ENCODE peak calls at places on chromosomes 12 and 14, in four cellular contexts. Q is K562, V is GM12878, O is HepG2. B is an unnamed sample.

GRCh38 chr14:94823556-94824341 is 53.8 kb upstream of the GSC start:
- DNase-seq in Q (peak; percentile 10), V (no peak), O (peak; percentile 65), B (no peak)

GRCh38 chr12:5022465-5023061 is 21.1 kb upstream of the KCNA5 start:
- DNase-seq in V (no peak), O (peak; percentile 28), Q (peak; percentile 67), B (peak; percentile 67)

GRCh38 chr14:95915326-95915725 is 38.7 kb downstream of the TUNAR start:
- DNase-seq in Q (no peak), O (no peak), V (no peak), B (peak; percentile 53)

GRCh38 chr12:129762436-129762835 is 141.4 kb downstream of the TMEM132D start:
- DNase-seq in O (no peak), V (no peak), Q (no peak), B (no peak)

GRCh38 chr12:88579572-88579940 is 715 bp downstream of the KITLG start:
- DNase-seq in O (no peak), Q (no peak), V (no peak), B (peak; percentile 18)

GRCh38 chr14:74356892-74357575 is 8.8 kb downstream of the VRTN start:
- DNase-seq in V (no peak), Q (no peak), O (no peak), B (no peak)

GRCh38 chr14:92693998-92694780 is 54.2 kb downstream of the LGMN start:
- DNase-seq in V (no peak), O (peak; percentile 88), Q (no peak), B (no peak)

GRCh38 chr14:95774265-95775160 is 60.6 kb upstream of the TCL1A start:
- DNase-seq in V (peak; percentile 16), O (peak; percentile 41), Q (peak; percentile 63), B (peak; percentile 76)

GRCh38 chr12:91990525-91990924 is 155.1 kb downstream of the BTG1 start:
- DNase-seq in O (no peak), V (no peak), Q (no peak), B (no peak)

GRCh38 chr12:116601524-116601923 is 42.3 kb downstream of the MAP1LC3B2 start:
- DNase-seq in Q (no peak), O (no peak), V (no peak), B (no peak)

GRCh38 chr12:113134521-113134951 is 1.0 kb downstream of the RASAL1 start:
- DNase-seq in V (no peak), Q (no peak), O (no peak), B (no peak)

GRCh38 chr14:103284574-103285467 is 49.2 kb upstream of the EIF5 start:
- DNase-seq in Q (no peak), V (no peak), O (peak; percentile 32), B (no peak)

GRCh38 chr12:97167598-97167997 is 260.5 kb downstream of the NEDD1 start:
- DNase-seq in Q (no peak), O (no peak), V (no peak), B (no peak)

GRCh38 chr14:68466491-68466977 is 326.3 kb downstream of the ZFP36L1 start:
- DNase-seq in Q (no peak), O (peak; percentile 63), V (no peak), B (no peak)

GRCh38 chr12:123912415-123913385 is 59.9 kb downstream of the CCDC92 start:
- DNase-seq in Q (no peak), V (no peak), O (peak; percentile 40), B (no peak)

GRCh38 chr14:89915114-89915878 is 39.2 kb downstream of the EFCAB11 start:
- DNase-seq in O (peak; percentile 59), V (peak; percentile 25), Q (peak; percentile 56), B (peak; percentile 67)

GRCh38 chr14:65168840-65169239 is 66.5 kb upstream of the MAX start:
- DNase-seq in O (no peak), Q (no peak), V (no peak), B (no peak)

GRCh38 chr12:38911611-38912010 is 6.2 kb upstream of the CPNE8 start:
- DNase-seq in O (no peak), V (no peak), Q (no peak), B (no peak)

GRCh38 chr14:96783306-96784224 is 13.6 kb upstream of the VRK1 start:
- DNase-seq in V (no peak), O (no peak), Q (no peak), B (no peak)

GRCh38 chr12:72368719-72369505 is 96.7 kb downstream of the TRHDE start:
- DNase-seq in O (peak; percentile 0), V (no peak), Q (no peak), B (no peak)

GRCh38 chr12:95966287-95966870 is 23.2 kb downstream of the AMDHD1 start:
- DNase-seq in Q (no peak), O (peak; percentile 87), V (no peak), B (no peak)

GRCh38 chr14:104693482-104694431 is 4.3 kb downstream of the INF2 start:
- DNase-seq in O (no peak), Q (no peak), V (no peak), B (no peak)

GRCh38 chr12:106227641-106228319 is 20.0 kb downstream of the CKAP4 start:
- DNase-seq in Q (no peak), V (no peak), O (peak; percentile 47), B (no peak)

GRCh38 chr12:121942145-121942718 is 23.8 kb downstream of the CFAP251 start:
- DNase-seq in Q (no peak), V (no peak), O (no peak), B (no peak)

GRCh38 chr14:89252887-89253532 is 164.0 kb downstream of the FOXN3 start:
- DNase-seq in O (no peak), V (no peak), Q (no peak), B (peak; percentile 23)

GRCh38 chr12:58346032-58346632 is 404.8 kb downstream of the ATP23 start:
- DNase-seq in V (no peak), Q (peak; percentile 49), O (peak; percentile 4), B (no peak)

GRCh38 chr12:75260316-75260715 is 50.7 kb upstream of the KCNC2 start:
- DNase-seq in O (no peak), V (no peak), Q (no peak), B (no peak)

GRCh38 chr12:60935981-60936761 is 1324.0 kb upstream of the USP15 start:
- DNase-seq in Q (no peak), O (peak; percentile 3), V (no peak), B (peak; percentile 19)

GRCh38 chr12:113072136-113072535 is 15.6 kb downstream of the DTX1 start:
- DNase-seq in O (peak; percentile 23), Q (no peak), V (no peak), B (no peak)

GRCh38 chr12:94421868-94422740 is 37.6 kb downstream of the CEP83 start:
- DNase-seq in V (no peak), O (no peak), Q (no peak), B (no peak)

GRCh38 chr14:57865450-57866198 is at the start of gene SLC35F4:
- DNase-seq in O (no peak), Q (peak; percentile 19), V (no peak), B (peak; percentile 91)

GRCh38 chr12:113185180-113186032 is at the start of the genes DDX54 and RITA1:
- DNase-seq in V (no peak), Q (peak; percentile 77), O (peak; percentile 92), B (peak; percentile 86)

GRCh38 chr12:34396861-34397590 is 374.7 kb downstream of the ALG10 start:
- DNase-seq in O (no peak), V (no peak), Q (peak; percentile 1), B (no peak)

GRCh38 chr12:52256165-52256935 is 18.1 kb upstream of the KRT86 start:
- DNase-seq in O (no peak), Q (no peak), V (no peak), B (no peak)
- TF ChIP-seq CREM in O (no peak), Q (no peak), V (no peak), B (no peak)

GRCh38 chr12:25151476-25151875 is 43.5 kb downstream of the DNAI7 start:
- DNase-seq in Q (no peak), O (no peak), V (no peak), B (no peak)
- TF ChIP-seq CREM in Q (no peak), O (no peak), V (no peak), B (no peak)

GRCh38 chr14:34122081-34122480 is 171.2 kb upstream of the EGLN3 start:
- DNase-seq in V (no peak), Q (no peak), O (no peak), B (no peak)
- TF ChIP-seq CREM in V (no peak), Q (no peak), O (no peak), B (no peak)

GRCh38 chr12:16766736-16767135 is 160.8 kb upstream of the LMO3 start:
- DNase-seq in O (no peak), Q (no peak), V (no peak), B (no peak)
- TF ChIP-seq CREM in O (no peak), Q (no peak), V (no peak), B (no peak)

B was measured in WTC11.